ENCODE peak calls at places on chromosomes 7 and 10, in eight cellular contexts. A is lung; G is CD8-positive, alpha-beta T cell; T is transverse colon; Z is body of pancreas; H is fibroblast of lung; Q is right atrium auricular region; J is pancreas. P is an unnamed sample.

GRCh38 chr10:34653530-34653929 is 161.6 kb downstream of the PARD3 start:
- DNase-seq in A (no peak), Z (no peak), H (no peak), Q (no peak), J (no peak), G (no peak), T (no peak), P (no peak)

GRCh38 chr10:124070666-124071065 is 22.7 kb downstream of the CHST15 start:
- DNase-seq in Q (no peak), Z (no peak), A (no peak), G (no peak), J (no peak), H (no peak), T (no peak), P (no peak)

GRCh38 chr7:112080441-112080840 is 125.8 kb downstream of the DOCK4 start:
- DNase-seq in T (no peak), J (no peak), Q (no peak), G (no peak), A (no peak), H (peak; percentile 87), Z (no peak), P (peak; percentile 89)

GRCh38 chr7:107742678-107743566 is 1.0 kb upstream of the CBLL1 start:
- DNase-seq in Z (no peak), A (peak; percentile 70), Q (no peak), H (no peak), J (no peak), G (peak; percentile 8), T (peak; percentile 63), P (peak; percentile 7)

GRCh38 chr7:73623798-73624668 is at the start of gene MLXIPL:
- DNase-seq in T (peak; percentile 91), Z (peak; percentile 95), G (peak; percentile 61), Q (peak; percentile 72), J (peak; percentile 89), A (peak; percentile 88), H (peak; percentile 12), P (no peak)

GRCh38 chr7:157404845-157405481 is 68.2 kb downstream of the DNAJB6 start:
- DNase-seq in G (no peak), J (no peak), Q (peak; percentile 76), T (no peak), Z (no peak), H (peak; percentile 91), A (no peak), P (peak; percentile 89)

GRCh38 chr10:24953350-24954074 is 1.1 kb upstream of the PRTFDC1 start:
- DNase-seq in T (no peak), H (peak; percentile 51), Z (no peak), G (no peak), J (no peak), Q (no peak), A (no peak), P (no peak)

GRCh38 chr7:112502700-112503099 is 21.9 kb downstream of the LSMEM1 start:
- DNase-seq in A (no peak), Z (no peak), G (no peak), T (no peak), Q (no peak), J (no peak), H (no peak), P (no peak)

GRCh38 chr10:124003070-124003419 is 90.4 kb downstream of the CHST15 start:
- DNase-seq in H (no peak), T (no peak), A (no peak), G (no peak), Q (peak; percentile 46), Z (peak; percentile 5), J (no peak), P (no peak)

GRCh38 chr10:17386616-17387075 is 67.7 kb downstream of the ST8SIA6 start:
- DNase-seq in T (no peak), J (no peak), Z (no peak), G (no peak), H (peak; percentile 15), Q (peak; percentile 59), A (no peak), P (no peak)

GRCh38 chr10:12971001-12971788 is 30.3 kb downstream of the CCDC3 start:
- DNase-seq in H (no peak), T (no peak), Q (no peak), Z (no peak), J (no peak), A (no peak), G (no peak), P (no peak)

GRCh38 chr7:1247527-1248041 is 14.9 kb downstream of the UNCX start:
- DNase-seq in Q (no peak), Z (no peak), A (no peak), T (no peak), H (no peak), J (no peak), G (peak; percentile 34), P (no peak)

GRCh38 chr7:36762394-36762793 is 38.1 kb upstream of the AOAH start:
- DNase-seq in G (no peak), T (no peak), Q (no peak), Z (no peak), A (no peak), H (no peak), J (no peak), P (no peak)

GRCh38 chr10:52170776-52171175 is 143.3 kb upstream of the DKK1 start:
- DNase-seq in Q (no peak), T (no peak), Z (no peak), H (no peak), G (no peak), J (no peak), A (no peak), P (no peak)

GRCh38 chr10:63633677-63634487 is 112.7 kb downstream of the REEP3 start:
- DNase-seq in T (no peak), Z (no peak), G (no peak), H (peak; percentile 41), J (no peak), Q (no peak), A (no peak), P (peak; percentile 19)

GRCh38 chr10:19556666-19557065 is 259.6 kb upstream of the PLXDC2 start:
- DNase-seq in T (no peak), Z (no peak), J (no peak), H (no peak), Q (no peak), G (no peak), A (no peak), P (no peak)
- H3K4me3 ChIP-seq in T (no peak overlapping the region), Z (no peak overlapping the region), J (no peak overlapping the region), H (no peak overlapping the region), Q (no peak overlapping the region), G (no peak overlapping the region), A (no peak overlapping the region), P (no peak overlapping the region)

DNA sequence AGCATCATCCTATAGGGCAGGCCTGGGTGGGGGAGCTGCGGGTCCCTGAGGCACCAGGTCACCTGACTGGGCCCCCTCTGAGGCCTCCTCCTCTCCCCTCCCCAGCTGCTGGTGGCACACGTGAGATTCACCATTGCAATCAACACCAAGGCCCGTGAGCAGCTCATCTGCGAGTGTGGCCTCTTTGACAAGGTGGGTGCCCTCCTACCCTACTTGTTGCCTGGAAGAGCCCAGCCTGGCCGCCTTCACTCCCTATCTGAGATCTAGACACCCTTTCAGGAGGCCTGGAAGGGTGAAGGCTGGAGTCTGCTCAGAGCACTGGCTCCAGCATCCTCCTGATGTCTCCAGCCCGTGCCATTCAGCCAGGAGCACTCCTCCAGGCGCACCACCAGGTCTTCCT is 67.2 kb downstream of the ALOX5 start:
- DNase-seq in J (no peak), A (no peak), G (no peak), Z (no peak), T (no peak), Q (peak; percentile 18), H (no peak), P (no peak)
- H3K36me3 ChIP-seq in J (no peaks in the 10 kb centered on the region), A (peaks cover 2% of the 10 kb centered on the region), G (no peaks in the 10 kb centered on the region), Z (no peaks in the 10 kb centered on the region), T (no peaks in the 10 kb centered on the region), Q (no peaks in the 10 kb centered on the region), H (no peaks in the 10 kb centered on the region), P (no peaks in the 10 kb centered on the region)

GRCh38 chr7:106114735-106115383 is 2.7 kb upstream of the SYPL1 start:
- DNase-seq in H (no peak), Q (no peak), G (peak; percentile 41), A (no peak), J (no peak), Z (no peak), T (peak; percentile 13), P (no peak)

GRCh38 chr7:106119719-106120118 is 7.6 kb upstream of the SYPL1 start:
- DNase-seq in J (no peak), Q (no peak), H (no peak), T (no peak), Z (no peak), A (no peak), G (no peak), P (no peak)

GRCh38 chr7:106112972-106113421 is 885 bp upstream of the SYPL1 start:
- DNase-seq in Z (no peak), A (no peak), J (no peak), H (no peak), T (no peak), Q (no peak), G (no peak), P (no peak)

GRCh38 chr7:106117767-106118544 is 5.8 kb upstream of the SYPL1 start:
- DNase-seq in J (no peak), A (no peak), G (no peak), H (no peak), Q (no peak), Z (no peak), T (no peak), P (no peak)

DNA sequence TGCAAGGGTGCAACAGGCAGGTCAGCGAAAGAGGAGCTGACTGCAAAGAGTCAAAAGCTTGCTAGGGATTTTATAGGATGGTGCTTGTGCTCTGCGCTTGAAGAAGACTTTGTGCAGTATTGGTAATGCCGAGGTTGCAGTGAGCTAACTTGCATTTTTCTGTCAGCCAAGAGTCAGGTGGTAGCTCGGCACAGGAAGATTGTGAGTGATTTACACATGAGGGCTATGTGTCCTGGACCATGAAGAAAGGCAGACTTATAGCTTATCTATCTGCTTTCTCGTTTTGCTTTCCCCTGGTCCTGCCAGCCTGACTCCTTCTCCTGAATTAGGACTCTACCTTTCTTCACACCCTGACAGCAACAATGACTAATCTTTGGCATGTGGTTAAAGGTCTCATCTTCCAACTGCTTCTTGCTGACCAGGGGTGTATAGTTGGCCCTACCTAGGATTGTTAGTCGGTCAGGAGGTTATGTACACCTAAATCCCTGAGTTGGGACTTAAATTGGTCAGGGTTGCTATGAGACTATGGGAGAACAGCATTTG is 4.1 kb upstream of the SYPL1 start:
- DNase-seq in T (no peak), H (no peak), J (no peak), G (no peak), Z (no peak), A (no peak), Q (no peak), P (no peak)
- TF ChIP-seq CTCF in T (no peak), H (no peak), J (no peak), G (no peak), Z (no peak), A (no peak), Q (no peak), P (no peak)

GRCh38 chr10:31314256-31315183 is 4.5 kb upstream of the ZEB1 start:
- DNase-seq in A (no peak), H (peak; percentile 6), Q (no peak), Z (no peak), T (no peak), J (no peak), G (no peak), P (no peak)
- H3K4me3 ChIP-seq in A (no peak overlapping the region), H (peak overlapping the region; percentile 14), Q (no peak overlapping the region), Z (no peak overlapping the region), T (no peak overlapping the region), J (no peak overlapping the region), G (no peak overlapping the region), P (no peak overlapping the region)